ENCODE peak calls at places on chromosomes 12 and 14, in seven cellular contexts. X is KG1, Q is NCI-H82, K is RWPE1, Y is Calu3, M is EH, S is COR-L47. O is an unnamed sample.

GRCh38 chr14:77653473-77653872 is 37.0 kb upstream of the SPTLC2 start:
- DNase-seq in M (no peak), K (no peak), X (no peak), Q (peak), S (no peak), Y (no peak), O (no peak)

GRCh38 chr14:102993523-102993922 is 63.8 kb downstream of the CDC42BPB start:
- DNase-seq in M (peak), Y (peak), X (no peak), Q (no peak), K (peak), S (no peak), O (peak)

GRCh38 chr12:132049442-132049841 is 94.7 kb downstream of the DDX51 start:
- DNase-seq in K (no peak), Q (no peak), M (no peak), X (no peak), Y (no peak), S (no peak), O (no peak)

GRCh38 chr12:84619053-84619452 is 293.5 kb downstream of the SLC6A15 start:
- DNase-seq in M (no peak), K (peak), X (no peak), Y (no peak), Q (no peak), S (no peak), O (no peak)

GRCh38 chr12:128056299-128056885 is 210.6 kb upstream of the TMEM132C start:
- DNase-seq in Q (no peak), X (no peak), S (no peak), M (no peak), Y (no peak), K (no peak), O (no peak)

GRCh38 chr14:83568141-83568540 is 1961.8 kb upstream of the FLRT2 start:
- DNase-seq in Q (no peak), S (no peak), K (no peak), X (no peak), Y (no peak), M (no peak), O (no peak)

GRCh38 chr12:116244001-116244400 is 33.5 kb downstream of the MED13L start:
- DNase-seq in M (peak), X (no peak), K (no peak), Q (peak), S (no peak), Y (peak), O (no peak)

GRCh38 chr12:57868870-57869609 is 22.5 kb upstream of the CTDSP2 start:
- DNase-seq in K (no peak), X (no peak), M (peak), S (no peak), Y (no peak), Q (peak), O (no peak)

GRCh38 chr14:68658029-68658509 is 134.8 kb downstream of the ZFP36L1 start:
- DNase-seq in K (no peak), S (no peak), Y (no peak), Q (no peak), M (no peak), X (no peak), O (no peak)

GRCh38 chr14:33693237-33693636 is 257.6 kb downstream of the EGLN3 start:
- DNase-seq in Q (no peak), Y (no peak), S (no peak), X (no peak), M (peak), K (no peak), O (peak)

GRCh38 chr14:76953196-76953945 is 75.1 kb downstream of the IRF2BPL start:
- DNase-seq in M (peak), X (no peak), S (no peak), Y (peak), K (peak), Q (no peak), O (peak)

GRCh38 chr12:93047118-93047517 is 118.0 kb upstream of the EEA1 start:
- DNase-seq in S (no peak), X (no peak), M (no peak), Q (peak), K (no peak), Y (no peak), O (no peak)

GRCh38 chr14:89921896-89922548 is 32.5 kb downstream of the EFCAB11 start:
- DNase-seq in X (no peak), K (peak), S (no peak), M (peak), Y (no peak), Q (no peak), O (peak)

GRCh38 chr14:98593361-98593761 is 678.6 kb downstream of the BCL11B start:
- DNase-seq in Y (no peak), X (no peak), S (no peak), K (no peak), Q (no peak), M (no peak), O (no peak)

GRCh38 chr14:100042328-100042727 is 22.9 kb upstream of the EVL start:
- DNase-seq in Q (no peak), X (no peak), Y (no peak), S (no peak), K (no peak), M (no peak), O (no peak)

GRCh38 chr12:34605955-34606748 is 583.9 kb downstream of the ALG10 start:
- DNase-seq in M (no peak), Y (no peak), Q (no peak), K (no peak), S (no peak), X (no peak), O (no peak)

GRCh38 chr12:69130064-69130463 is 109.3 kb upstream of the CPSF6 start:
- DNase-seq in S (no peak), X (no peak), M (no peak), Q (no peak), Y (no peak), K (no peak), O (no peak)

GRCh38 chr14:77055981-77056380 is 27.5 kb upstream of the IRF2BPL start:
- DNase-seq in Y (no peak), K (no peak), M (no peak), Q (no peak), X (no peak), S (no peak), O (no peak)

GRCh38 chr14:98949031-98949430 is 323.0 kb downstream of the BCL11B start:
- DNase-seq in Y (no peak), S (no peak), M (no peak), Q (no peak), X (no peak), K (no peak), O (no peak)

GRCh38 chr12:65493893-65494205 is 215.4 kb downstream of the MSRB3 start:
- DNase-seq in S (no peak), K (no peak), M (no peak), Q (no peak), X (no peak), Y (no peak), O (no peak)

O was measured in brain microvascular endothelial cell.